ENCODE peak calls at places on chromosome 21, in eight cellular contexts. L is CD8-positive, alpha-beta memory T cell; B is NCI-H524; V is OCI-LY7; H is cardiac fibroblast; P is DMS153; T is NCI-H774; Z is fibroblast of mammary gland. A is an unnamed sample.

GRCh38 chr21:36211660-36212512 is 55.3 kb downstream of the DOP1B start:
- DNase-seq in L (no peak), P (no peak), V (no peak), T (no peak), Z (peak), B (no peak), H (peak), A (peak)

GRCh38 chr21:35616090-35616489 is 444.2 kb downstream of the SETD4 start:
- DNase-seq in B (no peak), H (peak), P (no peak), V (peak), T (no peak), Z (peak), L (no peak), A (no peak)

GRCh38 chr21:25983745-25984144 is 186.8 kb downstream of the APP start:
- DNase-seq in V (no peak), T (no peak), P (no peak), Z (no peak), B (no peak), L (no peak), H (peak), A (no peak)

GRCh38 chr21:35932232-35932911 is 128.0 kb downstream of the SETD4 start:
- DNase-seq in L (no peak), P (peak), V (peak), T (no peak), H (peak), B (no peak), Z (peak), A (peak)

GRCh38 chr21:41967708-41968107 is 13.9 kb upstream of the C2CD2 start:
- DNase-seq in B (no peak), Z (no peak), V (no peak), L (no peak), H (no peak), T (no peak), P (no peak), A (no peak)

GRCh38 chr21:41641821-41642368 is 125.0 kb downstream of the RIPK4 start:
- DNase-seq in P (no peak), T (no peak), L (no peak), H (peak), Z (peak), B (no peak), V (no peak), A (peak)

GRCh38 chr21:33089439-33089838 is 19.5 kb downstream of the OLIG1 start:
- DNase-seq in L (no peak), B (no peak), Z (no peak), H (no peak), V (no peak), P (no peak), T (no peak), A (no peak)

GRCh38 chr21:42222821-42223390 is 4.0 kb downstream of the ABCG1 start:
- DNase-seq in V (no peak), P (no peak), L (no peak), T (no peak), Z (no peak), B (no peak), H (no peak), A (no peak)

GRCh38 chr21:41168391-41169257 is 664 bp downstream of the BACE2 start:
- DNase-seq in T (no peak), Z (peak), P (no peak), L (no peak), B (peak), H (peak), V (no peak), A (no peak)

GRCh38 chr21:28392436-28392835 is 600.2 kb downstream of the LTN1 start:
- DNase-seq in T (no peak), V (no peak), B (no peak), P (no peak), L (no peak), H (no peak), Z (no peak), A (no peak)

GRCh38 chr21:45544449-45545235 is 2.4 kb upstream of the SLC19A1 start:
- DNase-seq in L (peak), Z (no peak), V (no peak), T (no peak), H (no peak), P (no peak), B (no peak), A (no peak)

GRCh38 chr21:33109574-33110339 is 39.8 kb downstream of the OLIG1 start:
- DNase-seq in H (no peak), Z (no peak), P (peak), V (no peak), L (no peak), T (no peak), B (no peak), A (no peak)

GRCh38 chr21:34073749-34074282 is 438 bp downstream of the MRPS6 start:
- DNase-seq in Z (no peak), V (peak), H (no peak), L (peak), T (no peak), B (no peak), P (no peak), A (no peak)

GRCh38 chr21:38308010-38308784 is 51.4 kb downstream of the KCNJ15 start:
- DNase-seq in Z (peak), T (no peak), H (no peak), V (no peak), P (no peak), L (no peak), B (no peak), A (no peak)

GRCh38 chr21:26188422-26188821 is 17.9 kb upstream of the APP start:
- DNase-seq in L (no peak), B (no peak), V (no peak), Z (no peak), P (no peak), H (no peak), T (no peak), A (no peak)

GRCh38 chr21:42654179-42654912 is 925 bp downstream of the PDE9A start:
- DNase-seq in Z (no peak), V (peak), L (peak), T (no peak), H (no peak), B (peak), P (no peak), A (peak)

GRCh38 chr21:28601708-28602107 is 391.0 kb downstream of the LTN1 start:
- DNase-seq in H (peak), P (no peak), V (no peak), L (no peak), B (no peak), Z (peak), T (no peak), A (no peak)

GRCh38 chr21:17118638-17119384 is 394.0 kb upstream of the CXADR start:
- DNase-seq in V (no peak), H (no peak), P (no peak), L (no peak), B (no peak), Z (no peak), T (no peak), A (no peak)

GRCh38 chr21:15289896-15290841 is 225.4 kb upstream of the NRIP1 start:
- DNase-seq in Z (no peak), H (no peak), L (peak), P (peak), B (peak), V (no peak), T (peak), A (no peak)

GRCh38 chr21:40043423-40043822 is 176.2 kb downstream of the PCP4 start:
- DNase-seq in B (peak), Z (no peak), H (no peak), P (peak), T (no peak), V (no peak), L (no peak), A (no peak)

GRCh38 chr21:28633803-28634572 is 358.7 kb downstream of the LTN1 start:
- DNase-seq in H (peak), L (no peak), Z (peak), B (no peak), T (no peak), V (no peak), P (no peak), A (no peak)

GRCh38 chr21:44458971-44459711 is 3.8 kb downstream of the LRRC3 start:
- DNase-seq in P (no peak), B (no peak), T (no peak), H (no peak), Z (no peak), V (no peak), L (peak), A (no peak)

GRCh38 chr21:39107739-39108138 is 75.5 kb downstream of the PSMG1 start:
- DNase-seq in B (no peak), L (no peak), V (no peak), P (no peak), Z (no peak), T (no peak), H (no peak), A (no peak)

GRCh38 chr21:44870748-44871495 is 2.6 kb downstream of the PTTG1IP start:
- DNase-seq in T (no peak), P (no peak), L (no peak), B (no peak), Z (no peak), V (no peak), H (peak), A (no peak)

GRCh38 chr21:29196021-29196663 is 65.7 kb downstream of the MAP3K7CL start:
- DNase-seq in H (peak), B (no peak), Z (peak), T (no peak), L (peak), V (peak), P (no peak), A (peak)

GRCh38 chr21:44046734-44047133 is 34.6 kb downstream of the TRAPPC10 start:
- DNase-seq in H (no peak), Z (no peak), L (no peak), B (no peak), V (no peak), P (no peak), T (no peak), A (no peak)

GRCh38 chr21:31396399-31396798 is 52.3 kb upstream of the TIAM1 start:
- DNase-seq in T (no peak), B (no peak), P (no peak), H (no peak), Z (no peak), L (no peak), V (no peak), A (no peak)

GRCh38 chr21:34242973-34243372 is 120.8 kb upstream of the KCNE2 start:
- DNase-seq in Z (no peak), T (no peak), P (no peak), L (no peak), B (no peak), V (no peak), H (no peak), A (no peak)

GRCh38 chr21:46188226-46189212 is 4.3 kb upstream of the SPATC1L start:
- DNase-seq in H (peak), Z (peak), L (peak), B (no peak), P (peak), T (no peak), V (no peak), A (peak)

GRCh38 chr21:45941338-45941710 is 40.2 kb upstream of the COL6A1 start:
- DNase-seq in B (no peak), T (no peak), Z (no peak), V (no peak), L (no peak), P (no peak), H (no peak), A (no peak)

GRCh38 chr21:42545317-42545716 is 31.7 kb downstream of the SLC37A1 start:
- DNase-seq in B (no peak), T (no peak), L (no peak), H (no peak), Z (no peak), P (no peak), V (no peak), A (no peak)

GRCh38 chr21:41360072-41360821 is 1.6 kb upstream of the MX2 start:
- DNase-seq in H (peak), B (no peak), Z (peak), V (peak), T (peak), L (no peak), P (peak), A (no peak)

A was measured in HTR-8/SVneo.